ENCODE peak calls at places on chromosomes 6 and 20, in ten cellular contexts. M is PC-3; Q is cardiac muscle cell; B is GM23248; J is lower lobe of right lung; W is body of pancreas; V is small intestine; L is CD4-positive, alpha-beta T cell; I is left ventricle myocardium inferior; N is mesenchymal stem cell. Z is an unnamed sample.

GRCh38 chr6:29723666-29724588 is 693 bp downstream of the HLA-F start:
- DNase-seq in J (peak), W (peak), L (peak), B (peak), V (peak), N (no peak), M (no peak), I (peak), Q (peak), Z (no peak)

GRCh38 chr6:100281471-100281878 is 183.2 kb downstream of the SIM1 start:
- DNase-seq in J (no peak), L (no peak), Q (peak), W (peak), V (no peak), N (peak), B (no peak), M (no peak), I (no peak), Z (no peak)

GRCh38 chr20:57122481-57123138 is 143.8 kb downstream of the BMP7 start:
- DNase-seq in V (no peak), B (no peak), J (no peak), W (no peak), N (no peak), M (no peak), L (no peak), Q (no peak), I (no peak), Z (no peak)

GRCh38 chr6:90574610-90575009 is 12.3 kb downstream of the MAP3K7 start:
- DNase-seq in M (peak), L (no peak), I (no peak), W (no peak), J (no peak), V (no peak), B (peak), N (peak), Q (peak), Z (no peak)

GRCh38 chr6:103456652-103457051 is 1403.1 kb downstream of the HACE1 start:
- DNase-seq in M (no peak), W (no peak), J (no peak), V (no peak), I (no peak), Q (no peak), L (no peak), N (no peak), B (no peak), Z (no peak)

GRCh38 chr6:79570129-79570801 is 33.0 kb upstream of the LCA5 start:
- DNase-seq in W (peak), L (no peak), Q (peak), V (peak), J (no peak), I (no peak), N (no peak), B (peak), M (peak), Z (no peak)

GRCh38 chr20:36575066-36575743 is 1.8 kb downstream of the TGIF2 start:
- DNase-seq in M (peak), I (peak), Q (peak), N (peak), L (no peak), J (peak), V (peak), B (peak), W (peak), Z (peak)

GRCh38 chr20:3165473-3166337 is 6.0 kb upstream of the FASTKD5 start:
- DNase-seq in Q (peak), M (peak), B (peak), I (peak), W (peak), V (peak), L (no peak), J (peak), N (no peak), Z (no peak)

GRCh38 chr20:47370850-47371782 is 14.6 kb upstream of the ZMYND8 start:
- DNase-seq in N (peak), B (no peak), V (no peak), W (no peak), Q (no peak), L (no peak), I (no peak), J (peak), M (peak), Z (no peak)

GRCh38 chr6:166627875-166628849 is 1.1 kb upstream of the RPS6KA2 start:
- DNase-seq in L (peak), B (peak), N (peak), W (peak), M (peak), V (peak), Q (peak), I (peak), J (peak), Z (no peak)

GRCh38 chr20:58308680-58309527 is 611 bp upstream of the RAB22A start:
- DNase-seq in L (no peak), N (peak), W (peak), I (peak), V (peak), M (peak), J (peak), B (peak), Q (peak), Z (peak)

GRCh38 chr6:106146852-106147351 is 60.8 kb downstream of the PRDM1 start:
- DNase-seq in L (no peak), J (no peak), M (peak), V (no peak), N (no peak), Q (no peak), W (no peak), I (no peak), B (peak), Z (no peak)

GRCh38 chr6:139407718-139408222 is 33.3 kb upstream of the CITED2 start:
- DNase-seq in L (no peak), N (peak), W (no peak), I (no peak), Q (peak), J (no peak), V (no peak), B (peak), M (peak), Z (no peak)

GRCh38 chr20:8602389-8603116 is 466.3 kb upstream of the PLCB4 start:
- DNase-seq in I (no peak), W (no peak), V (peak), B (peak), J (no peak), M (no peak), L (no peak), Q (peak), N (peak), Z (no peak)

GRCh38 chr6:26249959-26250805 is 114.8 kb upstream of the BTN3A2 start:
- DNase-seq in M (peak), N (peak), W (peak), V (peak), Q (peak), B (peak), I (peak), J (peak), L (peak), Z (no peak)

GRCh38 chr6:151675746-151676459 is 131.6 kb upstream of the ESR1 start:
- DNase-seq in L (peak), W (peak), I (no peak), Q (peak), N (peak), J (peak), B (peak), M (peak), V (peak), Z (no peak)

GRCh38 chr6:145506554-145506953 is 228.8 kb downstream of the EPM2A start:
- DNase-seq in J (no peak), N (no peak), I (no peak), L (no peak), Q (peak), M (no peak), W (no peak), B (peak), V (no peak), Z (no peak)

GRCh38 chr6:118992186-118992795 is 57.3 kb upstream of the MCM9 start:
- DNase-seq in W (no peak), V (no peak), Q (no peak), M (no peak), B (no peak), I (no peak), J (no peak), N (no peak), L (no peak), Z (no peak)

GRCh38 chr20:38590682-38591483 is 9.9 kb downstream of the ADIG start:
- DNase-seq in N (no peak), M (no peak), V (no peak), B (peak), W (no peak), L (no peak), I (no peak), Q (no peak), J (no peak), Z (no peak)

GRCh38 chr20:22001886-22002285 is 296.4 kb downstream of the PAX1 start:
- DNase-seq in M (peak), N (no peak), B (peak), W (no peak), V (no peak), L (no peak), J (no peak), I (no peak), Q (no peak), Z (no peak)

GRCh38 chr6:13431861-13432465 is 55.4 kb downstream of the GFOD1 start:
- DNase-seq in B (peak), J (no peak), Q (peak), L (no peak), M (peak), V (peak), N (peak), W (no peak), I (no peak), Z (no peak)

GRCh38 chr20:23163562-23163961 is 77.4 kb upstream of the CD93 start:
- DNase-seq in V (no peak), W (no peak), B (no peak), M (no peak), L (no peak), J (no peak), I (peak), N (no peak), Q (no peak), Z (no peak)

GRCh38 chr20:37394543-37395410 is 48.8 kb downstream of the SRC start:
- DNase-seq in Q (no peak), I (no peak), W (peak), L (no peak), N (no peak), J (peak), M (no peak), V (no peak), B (no peak), Z (no peak)

GRCh38 chr6:43481591-43482242 is 4.3 kb downstream of the TJAP1 start:
- DNase-seq in B (no peak), I (no peak), J (no peak), W (peak), Q (no peak), M (peak), N (no peak), V (peak), L (no peak), Z (no peak)

GRCh38 chr6:36302227-36302976 is 32.5 kb downstream of the PNPLA1 start:
- DNase-seq in B (peak), J (peak), L (peak), V (peak), Q (peak), N (peak), W (peak), M (peak), I (peak), Z (peak)

GRCh38 chr6:146546440-146546839 is 2.8 kb downstream of the RAB32 start:
- DNase-seq in Q (peak), J (no peak), I (no peak), W (peak), B (peak), V (no peak), L (no peak), M (peak), N (peak), Z (no peak)

GRCh38 chr6:160221423-160221822 is 37.2 kb downstream of the SLC22A2 start:
- DNase-seq in N (no peak), V (peak), M (peak), B (no peak), I (no peak), L (no peak), W (no peak), Q (peak), J (no peak), Z (no peak)

GRCh38 chr20:36802326-36803223 is 29.0 kb upstream of the DSN1 start:
- DNase-seq in V (no peak), N (peak), B (peak), Q (peak), W (no peak), M (peak), L (no peak), J (no peak), I (no peak), Z (no peak)

GRCh38 chr6:21587925-21588811 is 5.4 kb upstream of the SOX4 start:
- DNase-seq in B (peak), L (no peak), W (peak), J (peak), N (peak), M (peak), Q (peak), I (peak), V (peak), Z (peak)

GRCh38 chr6:168631589-168631988 is 190.6 kb downstream of the SMOC2 start:
- DNase-seq in J (no peak), B (no peak), V (no peak), M (no peak), I (no peak), L (no peak), Q (no peak), N (no peak), W (no peak), Z (no peak)

GRCh38 chr6:107704377-107705013 is 119.6 kb downstream of the SCML4 start:
- DNase-seq in W (no peak), V (no peak), L (no peak), J (no peak), Q (peak), I (no peak), M (peak), N (peak), B (peak), Z (no peak)

GRCh38 chr6:40419377-40419776 is 167.8 kb downstream of the LRFN2 start:
- DNase-seq in J (peak), Q (peak), M (peak), I (no peak), V (no peak), L (no peak), B (peak), W (no peak), N (no peak), Z (no peak)

GRCh38 chr6:125477849-125478248 is 176.1 kb upstream of the HDDC2 start:
- DNase-seq in L (no peak), W (no peak), V (no peak), J (no peak), B (no peak), Q (peak), N (peak), M (no peak), I (no peak), Z (no peak)

DNA sequence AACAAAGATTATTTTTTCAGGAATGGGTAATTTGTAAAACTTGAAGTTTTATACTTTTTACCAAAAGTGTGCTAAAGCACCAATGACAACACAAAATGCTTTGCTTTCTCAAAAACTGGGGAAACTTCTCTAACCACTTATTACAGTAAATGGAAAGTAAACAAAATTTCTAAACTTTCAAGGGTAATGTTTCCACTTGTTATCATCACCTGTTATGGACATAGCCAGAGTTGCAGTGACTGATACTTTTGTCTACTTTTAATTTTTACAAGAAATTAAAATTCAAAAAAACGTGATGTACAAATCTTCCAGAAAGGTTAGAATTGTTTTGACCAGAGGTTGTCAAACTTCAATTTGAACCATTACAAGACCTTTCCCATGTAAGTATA is 99.9 kb downstream of the JAG1 start:
- DNase-seq in Q (no peak), W (no peak), J (no peak), B (no peak), M (no peak), V (no peak), L (no peak), N (no peak), I (no peak), Z (no peak)
- H3K27ac ChIP-seq in Q (no peak), W (no peak), J (no peak), B (no peak), M (peak), V (no peak), L (no peak), N (no peak), I (no peak), Z (no peak)

DNA sequence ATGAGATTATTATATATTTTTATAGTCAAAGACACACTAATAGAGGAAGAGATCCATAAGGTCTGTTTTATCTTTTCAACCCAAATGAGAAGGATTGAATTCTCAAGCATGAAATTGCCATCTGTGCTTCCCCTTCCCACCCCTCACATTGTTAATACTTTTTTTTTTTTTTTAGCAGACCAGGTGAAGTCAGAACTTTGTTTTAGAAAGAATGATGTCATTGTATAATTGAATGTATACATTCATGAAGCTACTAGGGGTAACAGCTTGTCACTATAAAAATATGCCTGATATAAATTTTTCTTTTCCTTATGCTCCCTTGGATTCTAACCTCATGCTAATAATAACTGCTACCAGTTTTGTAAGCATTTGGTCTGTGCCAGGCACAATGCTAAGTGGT is 88.9 kb downstream of the TFAP2B start:
- DNase-seq in N (no peak), J (no peak), B (no peak), I (no peak), V (no peak), L (no peak), Q (no peak), W (no peak), M (no peak), Z (no peak)
- H3K27ac ChIP-seq in N (no peak), J (no peak), B (no peak), I (no peak), V (no peak), L (no peak), Q (no peak), W (no peak), M (no peak), Z (no peak)

GRCh38 chr6:123189805-123190204 is 193.8 kb downstream of the CLVS2 start:
- DNase-seq in B (no peak), J (no peak), Q (no peak), I (no peak), V (no peak), W (no peak), M (no peak), N (no peak), L (no peak), Z (no peak)

GRCh38 chr6:123193298-123193697 is 197.3 kb downstream of the CLVS2 start:
- DNase-seq in W (no peak), N (no peak), M (no peak), I (no peak), J (no peak), L (no peak), Q (no peak), V (no peak), B (no peak), Z (no peak)
- H3K27ac ChIP-seq in W (no peak), N (no peak), M (no peak), I (no peak), J (no peak), L (no peak), Q (no peak), V (no peak), B (no peak), Z (no peak)

GRCh38 chr20:63536997-63537524 is at the start of gene PTK6:
- DNase-seq in L (no peak), B (no peak), Q (no peak), N (no peak), M (peak), V (peak), W (peak), J (peak), I (peak), Z (no peak)
- H3K27ac ChIP-seq in L (peak), B (no peak), Q (no peak), N (peak), M (peak), V (peak), W (peak), J (peak), I (peak), Z (no peak)

DNA sequence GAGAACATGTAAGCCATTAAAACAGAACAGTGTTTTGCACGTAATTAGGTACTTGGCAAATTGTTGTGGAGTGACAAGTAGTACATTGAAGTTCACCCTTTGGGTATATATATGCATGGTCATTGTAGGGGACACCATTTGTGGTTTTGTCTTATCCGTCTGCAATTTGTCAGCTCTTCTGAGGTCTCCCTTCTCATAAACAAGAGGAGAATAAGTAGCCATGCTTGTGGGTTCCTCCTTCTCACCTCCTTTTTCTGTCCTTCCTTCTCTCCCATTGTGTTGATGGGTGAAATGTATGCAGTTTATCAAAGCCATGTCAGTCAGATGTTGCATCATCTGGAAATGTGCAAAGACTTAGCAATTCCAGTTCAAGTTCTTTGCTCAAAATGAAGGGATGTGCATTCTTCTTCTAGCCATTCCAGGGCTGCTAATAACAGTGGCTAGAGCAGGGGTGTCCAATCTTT is 70.9 kb downstream of the QKI start:
- DNase-seq in I (no peak), B (no peak), W (no peak), N (peak), J (no peak), Q (peak), V (no peak), M (no peak), L (no peak), Z (no peak)
- H3K27ac ChIP-seq in I (peak), B (no peak), W (no peak), N (no peak), J (no peak), Q (no peak), V (no peak), M (no peak), L (no peak), Z (no peak)

DNA sequence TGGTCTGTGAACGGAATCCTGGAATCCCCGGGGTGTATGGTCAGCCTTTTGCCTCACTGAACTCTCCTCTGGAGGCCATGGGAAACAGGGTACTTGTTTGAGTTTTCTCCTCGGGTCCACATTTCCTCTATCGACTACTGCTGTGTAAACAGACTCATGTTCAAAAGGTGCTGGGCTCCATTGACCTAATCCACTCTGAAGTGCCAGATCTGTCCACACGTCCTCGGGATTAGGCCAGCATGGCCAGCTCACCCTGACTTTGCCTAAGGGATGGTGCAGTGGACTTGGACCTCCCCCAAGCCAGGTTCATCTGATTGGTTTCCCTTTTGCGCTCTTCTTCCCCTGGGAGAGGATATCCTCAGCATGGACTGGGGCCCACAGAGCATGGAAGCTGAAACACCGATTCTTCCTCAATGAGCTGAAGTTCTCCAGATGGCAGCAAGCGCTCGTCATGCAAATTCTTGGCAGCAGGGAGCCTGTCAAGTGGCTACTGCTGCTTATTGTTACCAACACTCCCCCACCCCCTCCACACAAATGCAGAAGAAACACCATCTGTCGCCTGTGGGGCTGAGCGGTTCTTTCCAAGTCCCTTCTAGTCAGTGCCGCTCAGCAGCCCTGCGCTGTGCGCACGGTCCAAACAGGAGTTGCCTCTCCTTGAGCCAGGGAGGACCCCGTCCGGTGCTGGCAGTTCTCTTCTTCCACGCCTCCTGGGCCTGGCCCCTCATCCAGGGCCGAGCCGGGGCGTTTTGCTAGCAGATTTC is 292.6 kb upstream of the MARCKS start:
- DNase-seq in J (peak), V (peak), M (no peak), W (peak), I (peak), L (no peak), Q (peak), N (peak), B (peak), Z (peak)
- H3K27ac ChIP-seq in J (peak), V (no peak), M (no peak), W (peak), I (peak), L (no peak), Q (peak), N (peak), B (peak), Z (peak)

Z was measured in substantia nigra.